ENCODE peak calls at places on chromosomes 7 and 10, in six cellular contexts. J is CD4-positive, alpha-beta T cell; W is ovary; O is colonic mucosa; U is naive thymus-derived CD4-positive, alpha-beta T cell; M is aorta. F is an unnamed sample. For H3K27me3, the result is how much of the 10 kb centered on the place peaks cover.

GRCh38 chr10:14507156-14507555 is 176.4 kb upstream of the FRMD4A start:
- DNase-seq in J (peak), W (no peak), O (no peak), U (no peak), M (no peak), F (no peak)

GRCh38 chr7:88243345-88243909 is 23.6 kb upstream of the SRI start:
- DNase-seq in J (no peak), W (no peak), O (no peak), U (no peak), M (no peak), F (peak)

GRCh38 chr7:7566651-7567611 is at the start of gene MIOS:
- DNase-seq in J (peak), W (peak), O (peak), U (peak), M (peak), F (peak)

GRCh38 chr10:122142652-122143237 is 128.4 kb upstream of the BTBD16 start:
- DNase-seq in J (peak), W (no peak), O (peak), U (peak), M (no peak), F (peak)

GRCh38 chr10:9297580-9297979 is 1243.1 kb downstream of the GATA3 start:
- DNase-seq in J (no peak), W (no peak), O (no peak), U (no peak), M (no peak), F (no peak)

GRCh38 chr7:49597805-49598204 is 175.6 kb upstream of the VWC2 start:
- DNase-seq in J (no peak), W (no peak), O (no peak), U (no peak), M (no peak), F (no peak)

GRCh38 chr7:100875356-100875751 is 451 bp downstream of the SRRT start:
- DNase-seq in J (no peak), W (no peak), O (no peak), U (no peak), M (no peak), F (no peak)

GRCh38 chr7:29177963-29178612 is 16.5 kb upstream of the CHN2 start:
- DNase-seq in J (no peak), W (no peak), O (peak), U (no peak), M (peak), F (peak)

GRCh38 chr10:131854579-131855335 is 46.1 kb upstream of the PPP2R2D start:
- DNase-seq in J (no peak), W (no peak), O (no peak), U (no peak), M (no peak), F (no peak)

GRCh38 chr10:26621889-26622681 is 75.4 kb upstream of the PDSS1 start:
- DNase-seq in J (peak), W (no peak), O (peak), U (no peak), M (peak), F (peak)

GRCh38 chr10:110916554-110917346 is 2.2 kb downstream of the BBIP1 start:
- DNase-seq in J (no peak), W (no peak), O (no peak), U (no peak), M (no peak), F (peak)

GRCh38 chr7:151497306-151497871 is 22.3 kb downstream of the RHEB start:
- DNase-seq in J (no peak), W (no peak), O (no peak), U (no peak), M (no peak), F (no peak)

GRCh38 chr10:91340613-91341362 is 69.4 kb upstream of the HECTD2 start:
- DNase-seq in J (no peak), W (no peak), O (no peak), U (no peak), M (peak), F (no peak)

GRCh38 chr10:79424221-79425073 is 21.0 kb downstream of the ZCCHC24 start:
- DNase-seq in J (no peak), W (peak), O (peak), U (no peak), M (peak), F (peak)

GRCh38 chr10:1408656-1409358 is 328.5 kb downstream of the ADARB2 start:
- DNase-seq in J (no peak), W (no peak), O (no peak), U (no peak), M (no peak), F (no peak)

GRCh38 chr10:133007360-133007858 is 65.0 kb upstream of the CFAP46 start:
- DNase-seq in J (no peak), W (no peak), O (no peak), U (no peak), M (no peak), F (no peak)

GRCh38 chr10:17504547-17505245 is 50.3 kb upstream of the ST8SIA6 start:
- DNase-seq in J (no peak), W (no peak), O (no peak), U (no peak), M (no peak), F (no peak)

GRCh38 chr10:13268841-13269240 is 31.0 kb downstream of the PHYH start:
- DNase-seq in J (no peak), W (no peak), O (no peak), U (no peak), M (no peak), F (no peak)

GRCh38 chr7:98802088-98802780 is 67.6 kb downstream of the TMEM130 start:
- DNase-seq in J (no peak), W (no peak), O (no peak), U (no peak), M (peak), F (peak)

GRCh38 chr7:19558527-19558926 is 150.3 kb downstream of the POLR1F start:
- DNase-seq in J (no peak), W (no peak), O (no peak), U (no peak), M (no peak), F (no peak)

GRCh38 chr10:101131962-101132635 is 999 bp downstream of the TLX1 start:
- DNase-seq in J (no peak), W (no peak), O (no peak), U (no peak), M (no peak), F (no peak)

GRCh38 chr7:133039614-133040013 is 42.3 kb downstream of the CHCHD3 start:
- DNase-seq in J (no peak), W (no peak), O (no peak), U (no peak), M (no peak), F (no peak)

GRCh38 chr10:82558208-82558607 is 683.2 kb downstream of the NRG3 start:
- DNase-seq in J (no peak), W (no peak), O (no peak), U (no peak), M (no peak), F (no peak)

GRCh38 chr7:105267244-105267643 is 121.5 kb downstream of the SRPK2 start:
- DNase-seq in J (no peak), W (no peak), O (no peak), U (no peak), M (no peak), F (no peak)

GRCh38 chr10:128481152-128481551 is 354.9 kb upstream of the MKI67 start:
- DNase-seq in J (no peak), W (no peak), O (no peak), U (no peak), M (no peak), F (no peak)

GRCh38 chr7:33444501-33444900 is 315.1 kb downstream of the BBS9 start:
- DNase-seq in J (no peak), W (peak), O (peak), U (no peak), M (no peak), F (peak)

GRCh38 chr10:127872871-127873600 is 19.7 kb downstream of the CLRN3 start:
- DNase-seq in J (no peak), W (no peak), O (peak), U (no peak), M (no peak), F (no peak)

GRCh38 chr7:45188736-45189135 is 31.1 kb downstream of the RAMP3 start:
- DNase-seq in J (no peak), W (no peak), O (no peak), U (peak), M (no peak), F (no peak)

GRCh38 chr10:92239600-92240288 is 51.1 kb downstream of the CPEB3 start:
- DNase-seq in J (peak), W (peak), O (peak), U (peak), M (peak), F (no peak)

GRCh38 chr7:45402480-45403218 is 171.5 kb upstream of the ADCY1 start:
- DNase-seq in J (no peak), W (no peak), O (no peak), U (no peak), M (no peak), F (no peak)

GRCh38 chr7:76318488-76319353 is 16.2 kb downstream of the HSPB1 start:
- DNase-seq in J (peak), W (peak), O (peak), U (peak), M (peak), F (peak)

GRCh38 chr10:97714401-97715258 is 1.1 kb downstream of the MARVELD1 start:
- DNase-seq in J (no peak), W (peak), O (peak), U (no peak), M (peak), F (peak)

GRCh38 chr10:43905502-43906236 is 257.0 kb upstream of the ZNF32 start:
- DNase-seq in J (no peak), W (peak), O (no peak), U (no peak), M (no peak), F (no peak)

GRCh38 chr10:15433850-15434537 is 62.9 kb upstream of the FAM171A1 start:
- DNase-seq in J (no peak), W (no peak), O (peak), U (no peak), M (no peak), F (peak)

GRCh38 chr10:77606751-77607150 is 30.9 kb downstream of the KCNMA1 start:
- DNase-seq in J (no peak), W (no peak), O (no peak), U (no peak), M (no peak), F (no peak)

GRCh38 chr7:133572853-133573252 is 320.0 kb downstream of the EXOC4 start:
- DNase-seq in J (no peak), W (no peak), O (no peak), U (no peak), M (no peak), F (no peak)

GRCh38 chr10:60572511-60573194 is 183.0 kb upstream of the ANK3 start:
- DNase-seq in J (no peak), W (peak), O (peak), U (peak), M (peak), F (peak)

GRCh38 chr7:34807548-34808340 is 149.7 kb downstream of the NPSR1 start:
- DNase-seq in J (no peak), W (no peak), O (no peak), U (no peak), M (no peak), F (no peak)
- H3K27me3 ChIP-seq in J (under half), W (under half), O (under half), U (under half), M (under half), F (under half)

GRCh38 chr10:5817322-5818047 is 4.3 kb upstream of the GDI2 start:
- DNase-seq in J (no peak), W (no peak), O (no peak), U (no peak), M (no peak), F (no peak)
- H3K27ac ChIP-seq in J (no peak), W (no peak), O (no peak), U (no peak), M (no peak), F (no peak)

GRCh38 chr7:25951414-25952276 is 200.4 kb upstream of the NFE2L3 start:
- DNase-seq in J (no peak), W (peak), O (peak), U (no peak), M (no peak), F (peak)

GRCh38 chr7:25954395-25954794 is 197.6 kb upstream of the NFE2L3 start:
- DNase-seq in J (no peak), W (no peak), O (no peak), U (no peak), M (no peak), F (no peak)

GRCh38 chr7:25950488-25951413 is 201.2 kb upstream of the NFE2L3 start:
- DNase-seq in J (peak), W (peak), O (peak), U (peak), M (peak), F (peak)

GRCh38 chr7:25952277-25953057 is 199.5 kb upstream of the NFE2L3 start:
- DNase-seq in J (no peak), W (no peak), O (no peak), U (no peak), M (no peak), F (no peak)

DNA sequence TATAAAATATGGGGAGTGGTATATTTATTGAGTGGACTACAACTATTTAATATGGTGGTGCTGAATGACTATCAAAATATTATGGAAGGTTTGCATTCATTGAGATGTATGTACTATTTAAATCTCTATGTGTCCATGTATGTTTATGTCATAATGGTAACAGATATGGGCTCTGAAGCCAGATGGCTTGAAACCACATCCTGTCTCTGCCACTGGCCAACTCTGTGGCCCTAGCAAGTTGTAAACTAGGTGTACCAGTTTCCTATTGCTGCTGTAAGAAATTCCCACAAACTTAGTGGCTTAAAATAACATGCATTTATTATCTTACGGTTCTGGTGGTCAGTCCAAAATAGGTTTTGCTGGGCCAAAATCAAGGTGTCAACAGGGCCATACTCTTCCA is 198.1 kb upstream of the NFE2L3 start:
- DNase-seq in J (no peak), W (no peak), O (no peak), U (no peak), M (no peak), F (no peak)
- H3K27me3 ChIP-seq in J (under half), W (under half), O (under half), U (under half), M (under half), F (under half)

DNA sequence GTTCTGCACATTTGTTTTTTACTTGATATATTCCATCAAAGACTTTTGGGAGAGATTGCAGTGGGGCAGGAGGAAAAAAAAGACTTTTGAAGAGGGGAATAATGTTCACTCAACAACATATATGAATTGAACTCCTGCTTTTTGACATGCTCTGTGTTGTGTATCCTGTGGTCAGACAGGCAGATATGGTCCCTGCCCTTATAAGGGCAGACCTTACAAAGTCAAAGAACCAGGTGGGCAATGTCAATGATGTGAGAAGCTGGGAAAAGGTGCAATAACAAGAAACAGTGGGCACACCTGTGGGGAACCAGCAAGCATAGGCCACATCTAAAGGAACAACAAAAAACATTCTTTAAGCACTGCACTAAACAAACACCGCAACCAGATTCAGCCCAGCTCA is 8.2 kb downstream of the AIFM2 start:
- DNase-seq in J (no peak), W (no peak), O (no peak), U (no peak), M (no peak), F (no peak)
- H3K27ac ChIP-seq in J (no peak), W (no peak), O (no peak), U (no peak), M (no peak), F (no peak)

GRCh38 chr10:129962092-129962494 is 2.0 kb downstream of the EBF3 start:
- DNase-seq in J (no peak), W (no peak), O (no peak), U (no peak), M (no peak), F (no peak)
- H3K27me3 ChIP-seq in J (half or more), W (under half), O (half or more), U (under half), M (under half), F (half or more)

DNA sequence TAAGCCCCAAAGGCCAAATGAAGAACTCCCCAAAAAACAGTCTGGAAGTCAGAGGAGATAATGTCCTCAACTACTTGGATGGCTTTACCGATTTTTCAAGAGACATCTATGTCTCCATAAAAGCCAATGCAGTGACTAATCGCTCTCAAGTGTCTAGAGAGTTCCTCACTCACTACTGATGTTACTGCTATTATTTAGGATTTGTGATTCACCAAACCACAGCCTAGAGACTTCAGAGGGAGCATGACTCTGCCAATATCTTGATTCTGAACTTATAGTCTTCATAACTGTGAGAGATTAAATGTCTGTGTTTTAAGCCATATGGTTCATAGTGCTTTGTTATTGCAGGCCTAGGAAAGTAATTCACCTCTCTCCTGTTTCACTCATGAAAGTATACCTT is 160.2 kb downstream of the IPMK start:
- DNase-seq in J (no peak), W (no peak), O (no peak), U (no peak), M (no peak), F (no peak)
- H3K27ac ChIP-seq in J (no peak), W (no peak), O (no peak), U (no peak), M (no peak), F (no peak)

GRCh38 chr10:113100299-113100680 is 150.2 kb downstream of the TCF7L2 start:
- DNase-seq in J (no peak), W (no peak), O (no peak), U (no peak), M (no peak), F (no peak)
- H3K27me3 ChIP-seq in J (under half), W (under half), O (under half), U (under half), M (under half), F (under half)